ENCODE peak calls at places on chromosomes 12 and 14, in seven cellular contexts. P is adipocyte, S is epithelial cell of esophagus, Y is kidney, R is thoracic aorta, F is neuronal stem cell, L is heart left ventricle. W is an unnamed sample.

GRCh38 chr14:92711976-92712653 is 36.3 kb downstream of the LGMN start:
- DNase-seq in P (no peak), S (no peak), Y (no peak), R (no peak), F (no peak), L (no peak), W (no peak)

GRCh38 chr12:101040936-101041335 is 169.1 kb downstream of the SLC5A8 start:
- DNase-seq in P (no peak), S (no peak), Y (no peak), R (no peak), F (no peak), L (no peak), W (no peak)

GRCh38 chr12:23472329-23472971 is 477.0 kb downstream of the SOX5 start:
- DNase-seq in P (no peak), S (peak), Y (no peak), R (no peak), F (no peak), L (no peak), W (no peak)

GRCh38 chr12:13074396-13075113 is 28.9 kb downstream of the GSG1 start:
- DNase-seq in P (no peak), S (peak), Y (no peak), R (no peak), F (no peak), L (no peak), W (no peak)

GRCh38 chr12:50400638-50401382 is at the start of gene LARP4:
- DNase-seq in P (peak), S (peak), Y (peak), R (peak), F (peak), L (peak), W (peak)

GRCh38 chr14:50056457-50056856 is 59.9 kb downstream of the VCPKMT start:
- DNase-seq in P (no peak), S (no peak), Y (peak), R (no peak), F (no peak), L (no peak), W (no peak)

GRCh38 chr12:67910360-67911292 is 78.6 kb upstream of the IFNG-AS1 start:
- DNase-seq in P (peak), S (peak), Y (no peak), R (no peak), F (no peak), L (peak), W (peak)

GRCh38 chr14:80609055-80609454 is 332.5 kb downstream of the CEP128 start:
- DNase-seq in P (no peak), S (no peak), Y (no peak), R (no peak), F (no peak), L (no peak), W (no peak)

GRCh38 chr12:6715130-6715529 is 8.7 kb upstream of the COPS7A start:
- DNase-seq in P (no peak), S (no peak), Y (peak), R (no peak), F (no peak), L (no peak), W (no peak)

GRCh38 chr12:101356794-101357193 is 50.8 kb downstream of the ARL1 start:
- DNase-seq in P (no peak), S (no peak), Y (no peak), R (no peak), F (no peak), L (no peak), W (no peak)

GRCh38 chr12:105334568-105334967 is 4.1 kb downstream of the C12orf75 start:
- DNase-seq in P (peak), S (peak), Y (no peak), R (no peak), F (no peak), L (no peak), W (no peak)
- H3K4me3 ChIP-seq in P (peak), S (no peak), Y (no peak), R (peak), F (no peak), L (no peak), W (peak)

GRCh38 chr12:47268501-47269459 is 189.0 kb upstream of the AMIGO2 start:
- DNase-seq in P (no peak), S (no peak), Y (no peak), R (no peak), F (no peak), L (no peak), W (no peak)
- H3K4me3 ChIP-seq in P (no peak), S (no peak), Y (no peak), R (no peak), F (no peak), L (no peak), W (no peak)

GRCh38 chr14:94681300-94682060 is 69.3 kb downstream of the SERPINA3 start:
- DNase-seq in P (peak), S (peak), Y (no peak), R (no peak), F (no peak), L (no peak), W (peak)
- H3K4me3 ChIP-seq in P (no peak), S (no peak), Y (no peak), R (no peak), F (no peak), L (no peak), W (no peak)

GRCh38 chr12:56105503-56105902 is 1.1 kb downstream of the PA2G4 start:
- DNase-seq in P (no peak), S (no peak), Y (no peak), R (no peak), F (no peak), L (no peak), W (no peak)
- H3K4me3 ChIP-seq in P (peak), S (peak), Y (peak), R (peak), F (peak), L (peak), W (peak)

GRCh38 chr14:67411375-67411774 is 590 bp downstream of the PLEK2 start:
- DNase-seq in P (no peak), S (peak), Y (no peak), R (no peak), F (no peak), L (no peak), W (no peak)

GRCh38 chr14:67410313-67410712 is 1.7 kb downstream of the PLEK2 start:
- DNase-seq in P (no peak), S (peak), Y (no peak), R (no peak), F (no peak), L (no peak), W (no peak)

GRCh38 chr14:67409461-67409860 is 2.5 kb downstream of the PLEK2 start:
- DNase-seq in P (no peak), S (peak), Y (no peak), R (no peak), F (no peak), L (no peak), W (no peak)

GRCh38 chr14:67413806-67414769 is 2.1 kb upstream of the PLEK2 start:
- DNase-seq in P (peak), S (peak), Y (no peak), R (no peak), F (no peak), L (no peak), W (no peak)

GRCh38 chr14:67411820-67412421 is at the start of gene PLEK2:
- DNase-seq in P (peak), S (peak), Y (peak), R (no peak), F (no peak), L (no peak), W (no peak)
- H3K4me3 ChIP-seq in P (peak), S (peak), Y (peak), R (peak), F (peak), L (peak), W (peak)

GRCh38 chr14:66509874-66510273 is 1.9 kb downstream of the GPHN start:
- DNase-seq in P (peak), S (peak), Y (no peak), R (no peak), F (no peak), L (no peak), W (no peak)
- H3K4me3 ChIP-seq in P (peak), S (peak), Y (peak), R (peak), F (no peak), L (peak), W (peak)

GRCh38 chr14:101839236-101839635 is 77.7 kb downstream of the PPP2R5C start:
- DNase-seq in P (no peak), S (no peak), Y (no peak), R (no peak), F (no peak), L (no peak), W (no peak)
- H3K4me3 ChIP-seq in P (no peak), S (no peak), Y (no peak), R (no peak), F (no peak), L (no peak), W (no peak)

DNA sequence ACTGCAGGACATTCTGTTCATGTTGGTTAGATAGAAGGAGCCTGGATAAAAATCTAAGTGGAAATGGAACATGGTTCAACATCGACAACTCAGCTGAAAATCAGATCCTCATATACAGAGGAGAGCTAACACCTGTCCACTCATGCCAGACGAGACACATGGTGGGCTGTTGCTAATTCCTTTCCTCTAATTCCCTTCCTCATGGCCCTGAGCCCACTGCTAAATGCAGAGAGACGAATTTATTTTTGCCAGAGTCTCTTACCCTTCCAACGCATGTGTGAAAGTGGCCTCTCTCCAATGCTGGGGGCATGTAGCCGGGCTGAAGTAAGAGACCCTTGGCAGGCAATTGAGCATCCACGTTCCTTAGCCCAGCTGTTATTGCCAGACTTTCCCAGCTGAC is 28.8 kb downstream of the CORO1C start:
- DNase-seq in P (no peak), S (no peak), Y (no peak), R (no peak), F (no peak), L (no peak), W (no peak)
- H3K4me3 ChIP-seq in P (no peak), S (no peak), Y (no peak), R (no peak), F (no peak), L (no peak), W (no peak)

GRCh38 chr14:35806006-35806907 is 2.8 kb downstream of the RALGAPA1 start:
- DNase-seq in P (no peak), S (no peak), Y (no peak), R (no peak), F (no peak), L (no peak), W (no peak)
- H3K4me3 ChIP-seq in P (no peak), S (no peak), Y (no peak), R (peak), F (no peak), L (no peak), W (no peak)